ENCODE peak calls at places on chromosomes 6 and 20, in nine cellular contexts. One of them, this sample, is unnamed.

GRCh38 chr6:112289039-112289566 is 34.7 kb upstream of the LAMA4 start:
- DNase-seq in activated T-cell treated with anti-CD3 and anti-CD28 coated beads, Interleukin-2, amount 50 U/mL, for 1 hour: no peak
- DNase-seq in progenitor cell of endocrine pancreas: no peak
- DNase-seq in A549: no peak
- DNase-seq in H7: no peak
- DNase-seq in heart right ventricle: peak
- DNase-seq in GM13977: no peak
- DNase-seq in substantia nigra: peak
- DNase-seq in fibroblast of pulmonary artery: peak
- DNase-seq in this sample: no peak

GRCh38 chr6:56890066-56890465 is 64.8 kb upstream of the BEND6 start:
- DNase-seq in activated T-cell treated with anti-CD3 and anti-CD28 coated beads, Interleukin-2, amount 50 U/mL, for 1 hour: no peak
- DNase-seq in fibroblast of pulmonary artery: peak
- DNase-seq in H7: no peak
- DNase-seq in A549: no peak
- DNase-seq in substantia nigra: no peak
- DNase-seq in progenitor cell of endocrine pancreas: no peak
- DNase-seq in GM13977: no peak
- DNase-seq in heart right ventricle: no peak
- DNase-seq in this sample: no peak

GRCh38 chr6:96301781-96302180 is 219.8 kb upstream of the UFL1 start:
- DNase-seq in activated T-cell treated with anti-CD3 and anti-CD28 coated beads, Interleukin-2, amount 50 U/mL, for 1 hour: no peak
- DNase-seq in GM13977: no peak
- DNase-seq in fibroblast of pulmonary artery: peak
- DNase-seq in heart right ventricle: no peak
- DNase-seq in H7: no peak
- DNase-seq in A549: no peak
- DNase-seq in substantia nigra: no peak
- DNase-seq in progenitor cell of endocrine pancreas: no peak
- DNase-seq in this sample: no peak

GRCh38 chr20:13331536-13331935 is 110.5 kb downstream of the ISM1 start:
- DNase-seq in activated T-cell treated with anti-CD3 and anti-CD28 coated beads, Interleukin-2, amount 50 U/mL, for 1 hour: no peak
- DNase-seq in H7: no peak
- DNase-seq in heart right ventricle: no peak
- DNase-seq in A549: no peak
- DNase-seq in substantia nigra: no peak
- DNase-seq in fibroblast of pulmonary artery: peak
- DNase-seq in progenitor cell of endocrine pancreas: no peak
- DNase-seq in GM13977: no peak
- DNase-seq in this sample: no peak

GRCh38 chr6:155580904-155581303 is 125.3 kb upstream of the NOX3 start:
- DNase-seq in progenitor cell of endocrine pancreas: no peak
- DNase-seq in GM13977: no peak
- DNase-seq in substantia nigra: no peak
- DNase-seq in heart right ventricle: no peak
- DNase-seq in H7: no peak
- DNase-seq in A549: no peak
- DNase-seq in fibroblast of pulmonary artery: no peak
- DNase-seq in activated T-cell treated with anti-CD3 and anti-CD28 coated beads, Interleukin-2, amount 50 U/mL, for 1 hour: no peak
- DNase-seq in this sample: no peak

GRCh38 chr6:107600936-107601335 is 111.0 kb downstream of the SOBP start:
- DNase-seq in heart right ventricle: peak
- DNase-seq in activated T-cell treated with anti-CD3 and anti-CD28 coated beads, Interleukin-2, amount 50 U/mL, for 1 hour: no peak
- DNase-seq in GM13977: no peak
- DNase-seq in progenitor cell of endocrine pancreas: no peak
- DNase-seq in A549: peak
- DNase-seq in H7: no peak
- DNase-seq in substantia nigra: no peak
- DNase-seq in fibroblast of pulmonary artery: peak
- DNase-seq in this sample: no peak

GRCh38 chr20:47727170-47727880 is 58.0 kb downstream of the SULF2 start:
- DNase-seq in GM13977: peak
- DNase-seq in progenitor cell of endocrine pancreas: no peak
- DNase-seq in activated T-cell treated with anti-CD3 and anti-CD28 coated beads, Interleukin-2, amount 50 U/mL, for 1 hour: peak
- DNase-seq in H7: no peak
- DNase-seq in heart right ventricle: peak
- DNase-seq in fibroblast of pulmonary artery: no peak
- DNase-seq in substantia nigra: peak
- DNase-seq in A549: no peak
- DNase-seq in this sample: peak

GRCh38 chr6:153129873-153130514 is 1.1 kb downstream of the RGS17 start:
- DNase-seq in GM13977: peak
- DNase-seq in fibroblast of pulmonary artery: no peak
- DNase-seq in H7: peak
- DNase-seq in substantia nigra: no peak
- DNase-seq in activated T-cell treated with anti-CD3 and anti-CD28 coated beads, Interleukin-2, amount 50 U/mL, for 1 hour: no peak
- DNase-seq in heart right ventricle: no peak
- DNase-seq in A549: no peak
- DNase-seq in progenitor cell of endocrine pancreas: no peak
- DNase-seq in this sample: no peak

GRCh38 chr6:114033606-114034005 is 62.7 kb upstream of the HDAC2 start:
- DNase-seq in activated T-cell treated with anti-CD3 and anti-CD28 coated beads, Interleukin-2, amount 50 U/mL, for 1 hour: no peak
- DNase-seq in heart right ventricle: no peak
- DNase-seq in GM13977: no peak
- DNase-seq in fibroblast of pulmonary artery: no peak
- DNase-seq in A549: no peak
- DNase-seq in progenitor cell of endocrine pancreas: no peak
- DNase-seq in substantia nigra: no peak
- DNase-seq in H7: no peak
- DNase-seq in this sample: no peak

GRCh38 chr20:2984956-2985661 is 58.3 kb upstream of the GNRH2 start:
- DNase-seq in A549: no peak
- DNase-seq in heart right ventricle: no peak
- DNase-seq in fibroblast of pulmonary artery: peak
- DNase-seq in H7: no peak
- DNase-seq in activated T-cell treated with anti-CD3 and anti-CD28 coated beads, Interleukin-2, amount 50 U/mL, for 1 hour: no peak
- DNase-seq in progenitor cell of endocrine pancreas: no peak
- DNase-seq in substantia nigra: no peak
- DNase-seq in GM13977: no peak
- DNase-seq in this sample: no peak

GRCh38 chr6:143579703-143580102 is 68.2 kb upstream of the FUCA2 start:
- DNase-seq in H7: no peak
- DNase-seq in heart right ventricle: peak
- DNase-seq in fibroblast of pulmonary artery: peak
- DNase-seq in substantia nigra: no peak
- DNase-seq in A549: no peak
- DNase-seq in GM13977: no peak
- DNase-seq in progenitor cell of endocrine pancreas: no peak
- DNase-seq in activated T-cell treated with anti-CD3 and anti-CD28 coated beads, Interleukin-2, amount 50 U/mL, for 1 hour: no peak
- DNase-seq in this sample: no peak

GRCh38 chr6:120632975-120633374 is 701.3 kb downstream of the TBC1D32 start:
- DNase-seq in activated T-cell treated with anti-CD3 and anti-CD28 coated beads, Interleukin-2, amount 50 U/mL, for 1 hour: no peak
- DNase-seq in fibroblast of pulmonary artery: no peak
- DNase-seq in heart right ventricle: no peak
- DNase-seq in progenitor cell of endocrine pancreas: no peak
- DNase-seq in substantia nigra: no peak
- DNase-seq in H7: no peak
- DNase-seq in A549: no peak
- DNase-seq in GM13977: no peak
- DNase-seq in this sample: no peak

GRCh38 chr6:149766156-149766768 is 16.7 kb downstream of the PCMT1 start:
- DNase-seq in A549: no peak
- DNase-seq in GM13977: no peak
- DNase-seq in H7: no peak
- DNase-seq in progenitor cell of endocrine pancreas: no peak
- DNase-seq in fibroblast of pulmonary artery: peak
- DNase-seq in activated T-cell treated with anti-CD3 and anti-CD28 coated beads, Interleukin-2, amount 50 U/mL, for 1 hour: no peak
- DNase-seq in substantia nigra: no peak
- DNase-seq in heart right ventricle: peak
- DNase-seq in this sample: no peak

GRCh38 chr20:47040506-47041125 is 146.0 kb downstream of the EYA2 start:
- DNase-seq in heart right ventricle: no peak
- DNase-seq in GM13977: no peak
- DNase-seq in progenitor cell of endocrine pancreas: no peak
- DNase-seq in A549: no peak
- DNase-seq in activated T-cell treated with anti-CD3 and anti-CD28 coated beads, Interleukin-2, amount 50 U/mL, for 1 hour: no peak
- DNase-seq in substantia nigra: no peak
- DNase-seq in fibroblast of pulmonary artery: no peak
- DNase-seq in H7: no peak
- DNase-seq in this sample: no peak

GRCh38 chr6:28710466-28711191 is 184.9 kb downstream of the GPX5 start:
- DNase-seq in H7: no peak
- DNase-seq in activated T-cell treated with anti-CD3 and anti-CD28 coated beads, Interleukin-2, amount 50 U/mL, for 1 hour: no peak
- DNase-seq in fibroblast of pulmonary artery: peak
- DNase-seq in heart right ventricle: no peak
- DNase-seq in GM13977: no peak
- DNase-seq in A549: peak
- DNase-seq in progenitor cell of endocrine pancreas: no peak
- DNase-seq in substantia nigra: no peak
- DNase-seq in this sample: no peak

GRCh38 chr20:44784688-44785087 is 25.7 kb downstream of the RIMS4 start:
- DNase-seq in GM13977: no peak
- DNase-seq in H7: peak
- DNase-seq in activated T-cell treated with anti-CD3 and anti-CD28 coated beads, Interleukin-2, amount 50 U/mL, for 1 hour: no peak
- DNase-seq in substantia nigra: no peak
- DNase-seq in progenitor cell of endocrine pancreas: no peak
- DNase-seq in fibroblast of pulmonary artery: no peak
- DNase-seq in heart right ventricle: no peak
- DNase-seq in A549: no peak
- DNase-seq in this sample: no peak

GRCh38 chr20:4053071-4053470 is 37.7 kb upstream of the RNF24 start:
- DNase-seq in substantia nigra: no peak
- DNase-seq in A549: no peak
- DNase-seq in heart right ventricle: no peak
- DNase-seq in fibroblast of pulmonary artery: no peak
- DNase-seq in activated T-cell treated with anti-CD3 and anti-CD28 coated beads, Interleukin-2, amount 50 U/mL, for 1 hour: no peak
- DNase-seq in GM13977: no peak
- DNase-seq in progenitor cell of endocrine pancreas: no peak
- DNase-seq in H7: no peak
- DNase-seq in this sample: no peak

GRCh38 chr6:31701666-31702420 is 1.3 kb downstream of the ABHD16A start:
- DNase-seq in GM13977: no peak
- DNase-seq in fibroblast of pulmonary artery: peak
- DNase-seq in heart right ventricle: peak
- DNase-seq in A549: no peak
- DNase-seq in progenitor cell of endocrine pancreas: no peak
- DNase-seq in H7: no peak
- DNase-seq in substantia nigra: no peak
- DNase-seq in activated T-cell treated with anti-CD3 and anti-CD28 coated beads, Interleukin-2, amount 50 U/mL, for 1 hour: no peak
- DNase-seq in this sample: no peak

GRCh38 chr6:106192824-106193223 is 106.7 kb downstream of the PRDM1 start:
- DNase-seq in GM13977: no peak
- DNase-seq in A549: no peak
- DNase-seq in substantia nigra: no peak
- DNase-seq in heart right ventricle: no peak
- DNase-seq in activated T-cell treated with anti-CD3 and anti-CD28 coated beads, Interleukin-2, amount 50 U/mL, for 1 hour: no peak
- DNase-seq in H7: no peak
- DNase-seq in progenitor cell of endocrine pancreas: no peak
- DNase-seq in fibroblast of pulmonary artery: no peak
- DNase-seq in this sample: no peak

GRCh38 chr20:36279776-36280175 is 26.4 kb upstream of the DLGAP4 start:
- DNase-seq in substantia nigra: no peak
- DNase-seq in activated T-cell treated with anti-CD3 and anti-CD28 coated beads, Interleukin-2, amount 50 U/mL, for 1 hour: no peak
- DNase-seq in heart right ventricle: no peak
- DNase-seq in A549: no peak
- DNase-seq in fibroblast of pulmonary artery: no peak
- DNase-seq in progenitor cell of endocrine pancreas: no peak
- DNase-seq in H7: no peak
- DNase-seq in GM13977: no peak
- DNase-seq in this sample: no peak

GRCh38 chr6:11111769-11112437 is 378 bp upstream of the ERVFRD-1 start:
- DNase-seq in activated T-cell treated with anti-CD3 and anti-CD28 coated beads, Interleukin-2, amount 50 U/mL, for 1 hour: no peak
- DNase-seq in GM13977: no peak
- DNase-seq in progenitor cell of endocrine pancreas: no peak
- DNase-seq in A549: no peak
- DNase-seq in fibroblast of pulmonary artery: peak
- DNase-seq in substantia nigra: no peak
- DNase-seq in heart right ventricle: no peak
- DNase-seq in H7: no peak
- DNase-seq in this sample: no peak

GRCh38 chr6:21348462-21349195 is 244.9 kb upstream of the SOX4 start:
- DNase-seq in GM13977: no peak
- DNase-seq in A549: no peak
- DNase-seq in fibroblast of pulmonary artery: peak
- DNase-seq in H7: peak
- DNase-seq in substantia nigra: no peak
- DNase-seq in heart right ventricle: peak
- DNase-seq in progenitor cell of endocrine pancreas: no peak
- DNase-seq in activated T-cell treated with anti-CD3 and anti-CD28 coated beads, Interleukin-2, amount 50 U/mL, for 1 hour: no peak
- DNase-seq in this sample: no peak

GRCh38 chr6:140073456-140073855 is 699.0 kb upstream of the CITED2 start:
- DNase-seq in heart right ventricle: no peak
- DNase-seq in substantia nigra: no peak
- DNase-seq in fibroblast of pulmonary artery: peak
- DNase-seq in GM13977: no peak
- DNase-seq in progenitor cell of endocrine pancreas: no peak
- DNase-seq in activated T-cell treated with anti-CD3 and anti-CD28 coated beads, Interleukin-2, amount 50 U/mL, for 1 hour: no peak
- DNase-seq in A549: no peak
- DNase-seq in H7: no peak
- DNase-seq in this sample: no peak

GRCh38 chr20:57440678-57441509 is 49.7 kb downstream of the RBM38 start:
- DNase-seq in GM13977: no peak
- DNase-seq in activated T-cell treated with anti-CD3 and anti-CD28 coated beads, Interleukin-2, amount 50 U/mL, for 1 hour: no peak
- DNase-seq in fibroblast of pulmonary artery: peak
- DNase-seq in progenitor cell of endocrine pancreas: no peak
- DNase-seq in heart right ventricle: peak
- DNase-seq in A549: no peak
- DNase-seq in H7: peak
- DNase-seq in substantia nigra: peak
- DNase-seq in this sample: no peak

GRCh38 chr20:22700387-22700786 is 116.0 kb upstream of the FOXA2 start:
- DNase-seq in heart right ventricle: no peak
- DNase-seq in progenitor cell of endocrine pancreas: no peak
- DNase-seq in H7: no peak
- DNase-seq in activated T-cell treated with anti-CD3 and anti-CD28 coated beads, Interleukin-2, amount 50 U/mL, for 1 hour: no peak
- DNase-seq in fibroblast of pulmonary artery: peak
- DNase-seq in A549: no peak
- DNase-seq in GM13977: no peak
- DNase-seq in substantia nigra: no peak
- DNase-seq in this sample: no peak